ENCODE peak calls at places on chromosome 21, in ten cellular contexts. L is colonic mucosa, V is breast epithelium, K is PC-3, Z is upper lobe of right lung, G is tibial artery, Y is Panc1, S is GM23338, Q is cardiac muscle cell, W is body of pancreas. P is an unnamed sample. For H3K4me1, the result is how much of the 10 kb centered on the place peaks cover.

GRCh38 chr21:44677881-44678280 is 4.1 kb downstream of the KRTAP12-1 start:
- DNase-seq in Y (no peak), K (no peak), L (no peak), Z (no peak), G (no peak), S (no peak), V (no peak), Q (no peak), W (no peak), P (no peak)

GRCh38 chr21:45004059-45004422 is 64.2 kb downstream of the SLX9 start:
- DNase-seq in Z (peak), S (no peak), Y (no peak), Q (no peak), G (no peak), V (no peak), K (no peak), L (no peak), W (no peak), P (peak)

GRCh38 chr21:17396948-17397347 is 115.9 kb upstream of the CXADR start:
- DNase-seq in L (no peak), S (no peak), G (no peak), W (no peak), Y (no peak), V (no peak), K (no peak), Z (no peak), Q (no peak), P (no peak)

GRCh38 chr21:42527489-42528158 is 14.0 kb downstream of the SLC37A1 start:
- DNase-seq in G (no peak), Q (no peak), L (no peak), Y (no peak), K (no peak), V (no peak), W (no peak), Z (no peak), S (no peak), P (no peak)

GRCh38 chr21:41932576-41933258 is 21.1 kb downstream of the C2CD2 start:
- DNase-seq in K (peak), Z (no peak), W (no peak), Q (no peak), V (no peak), S (no peak), G (no peak), L (no peak), Y (no peak), P (peak)

GRCh38 chr21:27339902-27340301 is 373.0 kb upstream of the ADAMTS5 start:
- DNase-seq in K (no peak), W (no peak), S (no peak), Y (no peak), Z (no peak), L (no peak), V (no peak), G (no peak), Q (peak), P (no peak)

GRCh38 chr21:43866659-43867331 is 1.8 kb downstream of the AGPAT3 start:
- DNase-seq in Z (peak), S (no peak), Y (no peak), L (peak), V (no peak), Q (no peak), K (peak), W (peak), G (no peak), P (no peak)

GRCh38 chr21:44058652-44058964 is 46.5 kb downstream of the TRAPPC10 start:
- DNase-seq in W (no peak), Z (no peak), S (no peak), V (no peak), Q (no peak), G (no peak), K (no peak), L (no peak), Y (no peak), P (no peak)

GRCh38 chr21:42535602-42536171 is 22.0 kb downstream of the SLC37A1 start:
- DNase-seq in Q (no peak), Y (no peak), W (no peak), Z (peak), S (no peak), G (no peak), V (peak), K (no peak), L (peak), P (no peak)

GRCh38 chr21:26593800-26594199 is 20.7 kb upstream of the CYYR1 start:
- DNase-seq in V (no peak), Q (no peak), Z (no peak), W (no peak), G (no peak), Y (no peak), S (no peak), L (no peak), K (no peak), P (no peak)

GRCh38 chr21:43196789-43197188 is 28.0 kb downstream of the CRYAA start:
- DNase-seq in K (peak), Y (no peak), L (peak), G (no peak), S (no peak), W (peak), V (peak), Q (peak), Z (peak), P (no peak)

GRCh38 chr21:38250991-38251418 is 5.8 kb upstream of the KCNJ15 start:
- DNase-seq in K (no peak), W (no peak), V (no peak), Q (no peak), S (peak), Z (no peak), Y (no peak), G (no peak), L (no peak), P (no peak)

GRCh38 chr21:42002421-42002958 is 7.7 kb downstream of the ZBTB21 start:
- DNase-seq in S (no peak), W (no peak), Y (no peak), Z (no peak), Q (peak), G (no peak), V (no peak), L (no peak), K (peak), P (no peak)

GRCh38 chr21:39788383-39788782 is 43.4 kb downstream of the IGSF5 start:
- DNase-seq in W (peak), Q (peak), G (peak), L (peak), S (peak), K (peak), Y (peak), V (peak), Z (peak), P (peak)

GRCh38 chr21:39637197-39637970 is 24.6 kb downstream of the B3GALT5 start:
- DNase-seq in Y (no peak), W (peak), S (peak), K (no peak), Q (no peak), G (no peak), L (peak), V (no peak), Z (no peak), P (no peak)

GRCh38 chr21:33374080-33374873 is 28.9 kb upstream of the IFNGR2 start:
- DNase-seq in Q (peak), Z (peak), S (peak), K (peak), L (peak), G (no peak), W (peak), Y (peak), V (no peak), P (no peak)

GRCh38 chr21:34973685-34974084 is 75.4 kb downstream of the RUNX1 start:
- DNase-seq in W (no peak), Y (no peak), K (no peak), S (no peak), G (no peak), Z (no peak), L (no peak), Q (no peak), V (no peak), P (no peak)
- H3K4me3 ChIP-seq in W (no peak), Y (no peak), K (no peak), S (no peak), G (no peak), Z (no peak), L (no peak), Q (no peak), V (no peak), P (no peak)

DNA sequence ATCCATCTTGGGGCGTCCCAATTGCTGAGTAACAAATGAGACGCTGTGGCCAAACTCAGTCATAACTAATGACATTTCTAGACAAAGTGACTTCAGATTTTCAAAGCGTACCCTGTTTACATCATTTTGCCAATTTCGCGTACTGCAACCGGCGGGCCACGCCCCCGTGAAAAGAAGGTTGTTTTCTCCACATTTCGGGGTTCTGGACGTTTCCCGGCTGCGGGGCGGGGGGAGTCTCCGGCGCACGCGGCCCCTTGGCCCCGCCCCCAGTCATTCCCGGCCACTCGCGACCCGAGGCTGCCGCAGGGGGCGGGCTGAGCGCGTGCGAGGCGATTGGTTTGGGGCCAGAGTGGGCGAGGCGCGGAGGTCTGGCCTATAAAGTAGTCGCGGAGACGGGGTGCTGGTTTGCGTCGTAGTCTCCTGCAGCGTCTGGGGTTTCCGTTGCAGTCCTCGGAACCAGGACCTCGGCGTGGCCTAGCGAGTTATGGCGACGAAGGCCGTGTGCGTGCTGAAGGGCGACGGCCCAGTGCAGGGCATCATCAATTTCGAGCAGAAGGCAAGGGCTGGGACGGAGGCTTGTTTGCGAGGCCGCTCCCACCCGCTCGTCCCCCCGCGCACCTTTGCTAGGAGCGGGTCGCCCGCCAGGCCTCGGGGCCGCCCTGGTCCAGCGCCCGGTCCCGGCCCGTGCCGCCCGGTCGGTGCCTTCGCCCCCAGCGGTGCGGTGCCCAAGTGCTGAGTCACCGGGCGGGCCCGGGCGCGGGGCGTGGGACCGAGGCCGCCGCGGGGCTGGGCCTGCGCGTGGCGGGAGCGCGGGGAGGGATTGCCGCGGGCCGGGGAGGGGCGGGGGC is at the start of gene SOD1:
- DNase-seq in Y (peak), L (peak), W (peak), S (peak), Q (peak), Z (peak), G (peak), K (peak), V (peak), P (peak)
- H3K4me1 ChIP-seq in Y (under half), L (under half), W (under half), S (under half), Q (under half), Z (under half), G (under half), K (under half), V (under half), P (under half)

GRCh38 chr21:34612557-34612956 is 2.4 kb downstream of the RCAN1 start:
- DNase-seq in G (no peak), Y (no peak), K (no peak), Z (no peak), L (no peak), Q (peak), V (no peak), S (no peak), W (no peak), P (peak)
- H3K4me3 ChIP-seq in G (no peak), Y (no peak), K (no peak), Z (no peak), L (no peak), Q (peak), V (no peak), S (no peak), W (no peak), P (no peak)

DNA sequence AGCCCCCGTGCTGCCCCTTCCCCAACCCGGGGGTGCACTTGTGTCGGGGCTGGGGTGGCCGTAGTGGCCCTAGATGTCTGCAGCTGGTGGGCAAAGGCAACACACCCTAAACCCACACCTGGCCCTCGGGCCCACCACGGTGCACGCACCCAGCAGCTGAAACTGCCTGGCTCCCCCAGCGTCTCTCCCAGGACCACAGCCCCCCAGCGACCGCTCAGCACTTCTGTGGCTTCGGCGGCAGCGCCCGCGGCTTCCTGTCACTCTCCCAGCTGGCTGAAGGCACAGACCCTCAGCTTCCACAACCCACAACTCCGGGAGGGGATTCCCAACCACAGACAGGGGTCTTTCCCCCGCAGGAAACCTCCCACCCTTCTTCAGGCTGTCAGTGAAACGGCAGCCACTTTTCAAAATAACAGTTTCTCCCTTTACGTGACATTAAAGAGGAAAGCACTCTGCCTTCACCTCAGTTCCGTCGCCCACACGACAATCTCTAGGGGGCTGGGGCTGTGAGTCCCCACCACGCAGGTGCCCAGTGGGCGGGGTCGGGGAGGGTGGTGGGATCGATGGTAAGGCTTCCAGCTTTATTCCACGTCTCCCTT is 40.7 kb upstream of the COL6A2 start:
- DNase-seq in G (no peak), W (no peak), K (no peak), L (no peak), V (no peak), Y (no peak), Q (no peak), Z (peak), S (no peak), P (no peak)
- H3K4me1 ChIP-seq in G (half or more), W (under half), K (under half), L (under half), V (under half), Y (under half), Q (under half), Z (under half), S (under half), P (under half)

GRCh38 chr21:16072692-16073091 is 342.9 kb downstream of the USP25 start:
- DNase-seq in Y (no peak), S (no peak), G (no peak), Q (peak), V (no peak), L (no peak), W (no peak), K (peak), Z (no peak), P (no peak)

GRCh38 chr21:16071082-16071481 is 341.3 kb downstream of the USP25 start:
- DNase-seq in Z (no peak), V (no peak), S (peak), G (no peak), Q (peak), K (no peak), L (no peak), Y (no peak), W (no peak), P (no peak)

GRCh38 chr21:16073571-16073970 is 343.8 kb downstream of the USP25 start:
- DNase-seq in L (no peak), K (no peak), G (no peak), Y (no peak), Q (no peak), W (no peak), V (no peak), S (no peak), Z (no peak), P (no peak)

GRCh38 chr21:16071761-16072160 is 342.0 kb downstream of the USP25 start:
- DNase-seq in V (no peak), K (no peak), S (no peak), Q (no peak), W (no peak), Z (no peak), L (no peak), Y (no peak), G (no peak), P (no peak)

GRCh38 chr21:16072176-16072575 is 342.4 kb downstream of the USP25 start:
- DNase-seq in W (no peak), Q (no peak), S (no peak), Z (no peak), L (no peak), Y (no peak), G (no peak), K (no peak), V (no peak), P (no peak)
- H3K4me3 ChIP-seq in W (no peak), Q (no peak), S (no peak), Z (no peak), L (no peak), Y (no peak), G (no peak), K (no peak), V (peak), P (no peak)

GRCh38 chr21:36703626-36704280 is 4.8 kb downstream of the SIM2 start:
- DNase-seq in S (no peak), Z (peak), K (no peak), G (no peak), W (no peak), Q (no peak), L (no peak), Y (no peak), V (no peak), P (no peak)
- H3K4me1 ChIP-seq in S (half or more), Z (under half), K (under half), G (half or more), W (half or more), Q (under half), L (under half), Y (under half), V (under half), P (half or more)

DNA sequence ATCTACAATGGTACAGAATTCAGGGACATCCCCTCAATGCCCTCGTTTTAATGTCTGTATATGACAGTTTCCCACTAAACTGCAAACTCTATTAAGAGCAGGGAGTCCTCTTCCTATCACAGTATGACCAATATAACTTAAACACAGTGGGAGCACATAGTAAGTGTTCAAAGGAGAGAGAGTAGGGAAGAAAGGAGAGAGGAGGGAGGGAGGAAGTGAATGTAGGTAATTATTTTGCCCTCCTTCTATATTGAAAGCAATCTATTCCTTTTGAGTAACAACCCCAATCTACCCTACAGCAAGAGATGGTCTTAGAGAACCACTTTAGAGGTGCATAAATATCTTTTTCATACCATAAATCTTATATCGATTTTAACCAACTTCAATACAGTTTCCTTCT is 121.4 kb downstream of the MRPL39 start:
- DNase-seq in V (no peak), Y (no peak), S (no peak), W (no peak), K (no peak), Z (no peak), Q (no peak), G (no peak), L (no peak), P (no peak)
- H3K4me3 ChIP-seq in V (no peak), Y (no peak), S (no peak), W (no peak), K (no peak), Z (no peak), Q (no peak), G (no peak), L (no peak), P (no peak)

GRCh38 chr21:28632718-28633408 is 359.8 kb downstream of the LTN1 start:
- DNase-seq in W (no peak), V (no peak), G (no peak), S (peak), K (peak), L (no peak), Y (no peak), Q (peak), Z (no peak), P (no peak)
- H3K4me1 ChIP-seq in W (under half), V (under half), G (half or more), S (under half), K (half or more), L (under half), Y (under half), Q (under half), Z (under half), P (under half)